ENCODE peak calls at places on chromosomes 3 and 15, in five cellular contexts. One of them, this sample, is unnamed.

GRCh38 chr3:146577662-146578061 is 27.5 kb downstream of the PLSCR5 start:
- DNase-seq in D721Med: no peak
- DNase-seq in NB4: peak
- DNase-seq in thyroid gland: no peak
- DNase-seq in adrenal gland: no peak
- DNase-seq in this sample: peak

GRCh38 chr15:92521624-92522008 is 127.9 kb downstream of the ST8SIA2 start:
- DNase-seq in D721Med: no peak
- DNase-seq in NB4: peak
- DNase-seq in thyroid gland: peak
- DNase-seq in adrenal gland: peak
- DNase-seq in this sample: peak

GRCh38 chr3:26931891-26932290 is 309.3 kb downstream of the LRRC3B start:
- DNase-seq in D721Med: no peak
- DNase-seq in NB4: no peak
- DNase-seq in thyroid gland: no peak
- DNase-seq in adrenal gland: no peak
- DNase-seq in this sample: no peak

GRCh38 chr3:115321396-115321795 is 174.3 kb upstream of the ZBTB20 start:
- DNase-seq in D721Med: no peak
- DNase-seq in NB4: no peak
- DNase-seq in thyroid gland: no peak
- DNase-seq in adrenal gland: no peak
- DNase-seq in this sample: no peak

GRCh38 chr3:127289646-127290575 is 2.1 kb upstream of the PRR20G start:
- DNase-seq in D721Med: no peak
- DNase-seq in NB4: no peak
- DNase-seq in thyroid gland: no peak
- DNase-seq in adrenal gland: no peak
- DNase-seq in this sample: no peak

GRCh38 chr3:172647823-172648222 is 63.0 kb downstream of the NCEH1 start:
- DNase-seq in D721Med: no peak
- DNase-seq in NB4: no peak
- DNase-seq in thyroid gland: peak
- DNase-seq in adrenal gland: no peak
- DNase-seq in this sample: no peak

GRCh38 chr3:21390136-21390535 is 360.9 kb downstream of the ZNF385D start:
- DNase-seq in D721Med: no peak
- DNase-seq in NB4: no peak
- DNase-seq in thyroid gland: no peak
- DNase-seq in adrenal gland: no peak
- DNase-seq in this sample: no peak

GRCh38 chr15:63908986-63909385 is 75.2 kb upstream of the HERC1 start:
- DNase-seq in D721Med: no peak
- DNase-seq in NB4: no peak
- DNase-seq in thyroid gland: no peak
- DNase-seq in adrenal gland: peak
- DNase-seq in this sample: no peak

GRCh38 chr3:42731476-42732195 is 29.0 kb upstream of the HHATL start:
- DNase-seq in D721Med: no peak
- DNase-seq in NB4: no peak
- DNase-seq in thyroid gland: no peak
- DNase-seq in adrenal gland: no peak
- DNase-seq in this sample: no peak

GRCh38 chr3:86995537-86995936 is 4.6 kb upstream of the VGLL3 start:
- DNase-seq in D721Med: no peak
- DNase-seq in NB4: no peak
- DNase-seq in thyroid gland: no peak
- DNase-seq in adrenal gland: no peak
- DNase-seq in this sample: no peak

GRCh38 chr15:49918106-49918505 is 200.9 kb downstream of the ATP8B4 start:
- DNase-seq in D721Med: no peak
- DNase-seq in NB4: no peak
- DNase-seq in thyroid gland: no peak
- DNase-seq in adrenal gland: no peak
- DNase-seq in this sample: no peak

GRCh38 chr3:63351159-63352007 is 73.3 kb downstream of the SYNPR start:
- DNase-seq in D721Med: no peak
- DNase-seq in NB4: peak
- DNase-seq in thyroid gland: no peak
- DNase-seq in adrenal gland: no peak
- DNase-seq in this sample: no peak

GRCh38 chr15:66700412-66700801 is 1.6 kb upstream of the SMAD6 start:
- DNase-seq in D721Med: no peak
- DNase-seq in NB4: peak
- DNase-seq in thyroid gland: no peak
- DNase-seq in adrenal gland: no peak
- DNase-seq in this sample: no peak

GRCh38 chr3:41200669-41201021 is 1.3 kb downstream of the CTNNB1 start:
- DNase-seq in D721Med: no peak
- DNase-seq in NB4: peak
- DNase-seq in thyroid gland: peak
- DNase-seq in adrenal gland: peak
- DNase-seq in this sample: no peak

GRCh38 chr3:138786788-138787276 is 47.9 kb downstream of the PIK3CB start:
- DNase-seq in D721Med: no peak
- DNase-seq in NB4: peak
- DNase-seq in thyroid gland: no peak
- DNase-seq in adrenal gland: no peak
- DNase-seq in this sample: no peak

GRCh38 chr3:106290304-106290997 is 421.6 kb upstream of the CBLB start:
- DNase-seq in D721Med: no peak
- DNase-seq in NB4: no peak
- DNase-seq in thyroid gland: no peak
- DNase-seq in adrenal gland: no peak
- DNase-seq in this sample: no peak

GRCh38 chr15:62606376-62607164 is 436.0 kb upstream of the TPM1 start:
- DNase-seq in D721Med: no peak
- DNase-seq in NB4: no peak
- DNase-seq in thyroid gland: no peak
- DNase-seq in adrenal gland: no peak
- DNase-seq in this sample: no peak

GRCh38 chr3:15629860-15630597 is 28.5 kb downstream of the BTD start:
- DNase-seq in D721Med: peak
- DNase-seq in NB4: peak
- DNase-seq in thyroid gland: peak
- DNase-seq in adrenal gland: peak
- DNase-seq in this sample: peak

GRCh38 chr3:9955067-9955502 is 2.9 kb upstream of the PRRT3 start:
- DNase-seq in D721Med: no peak
- DNase-seq in NB4: no peak
- DNase-seq in thyroid gland: no peak
- DNase-seq in adrenal gland: peak
- DNase-seq in this sample: no peak

GRCh38 chr3:188341501-188341900 is 187.5 kb downstream of the LPP start:
- DNase-seq in D721Med: no peak
- DNase-seq in NB4: no peak
- DNase-seq in thyroid gland: no peak
- DNase-seq in adrenal gland: no peak
- DNase-seq in this sample: no peak

GRCh38 chr3:16427309-16427965 is 86.1 kb downstream of the RFTN1 start:
- DNase-seq in D721Med: no peak
- DNase-seq in NB4: peak
- DNase-seq in thyroid gland: no peak
- DNase-seq in adrenal gland: peak
- DNase-seq in this sample: peak

GRCh38 chr15:68812596-68813548 is 7.8 kb downstream of the ANP32A start:
- DNase-seq in D721Med: no peak
- DNase-seq in NB4: no peak
- DNase-seq in thyroid gland: no peak
- DNase-seq in adrenal gland: no peak
- DNase-seq in this sample: no peak

GRCh38 chr15:41102854-41103253 is 13.2 kb downstream of the INO80 start:
- DNase-seq in D721Med: no peak
- DNase-seq in NB4: no peak
- DNase-seq in thyroid gland: no peak
- DNase-seq in adrenal gland: no peak
- DNase-seq in this sample: no peak

GRCh38 chr3:50295553-50296166 is 3.4 kb upstream of the IFRD2 start:
- DNase-seq in D721Med: no peak
- DNase-seq in NB4: no peak
- DNase-seq in thyroid gland: no peak
- DNase-seq in adrenal gland: no peak
- DNase-seq in this sample: no peak

GRCh38 chr15:92500023-92500630 is 106.4 kb downstream of the ST8SIA2 start:
- DNase-seq in D721Med: no peak
- DNase-seq in NB4: no peak
- DNase-seq in thyroid gland: no peak
- DNase-seq in adrenal gland: peak
- DNase-seq in this sample: no peak

GRCh38 chr3:139104062-139104461 is 59.4 kb upstream of the PRR23C start:
- DNase-seq in D721Med: no peak
- DNase-seq in NB4: no peak
- DNase-seq in thyroid gland: no peak
- DNase-seq in adrenal gland: no peak
- DNase-seq in this sample: no peak

GRCh38 chr3:52028572-52028971 is 27.8 kb downstream of the DUSP7 start:
- DNase-seq in D721Med: no peak
- DNase-seq in NB4: no peak
- DNase-seq in thyroid gland: no peak
- DNase-seq in adrenal gland: peak
- DNase-seq in this sample: no peak

GRCh38 chr3:107198522-107199271 is 178.5 kb upstream of the CCDC54 start:
- DNase-seq in D721Med: no peak
- DNase-seq in NB4: no peak
- DNase-seq in thyroid gland: no peak
- DNase-seq in adrenal gland: no peak
- DNase-seq in this sample: no peak

GRCh38 chr15:78111788-78112187 is 19.4 kb downstream of the SH2D7 start:
- DNase-seq in D721Med: no peak
- DNase-seq in NB4: no peak
- DNase-seq in thyroid gland: no peak
- DNase-seq in adrenal gland: no peak
- DNase-seq in this sample: no peak

GRCh38 chr3:45937206-45938042 is 5.8 kb upstream of the CXCR6 start:
- DNase-seq in D721Med: no peak
- DNase-seq in NB4: no peak
- DNase-seq in thyroid gland: no peak
- DNase-seq in adrenal gland: no peak
- DNase-seq in this sample: no peak
- TF ChIP-seq CTCF in D721Med: no peak
- TF ChIP-seq CTCF in NB4: no peak
- TF ChIP-seq CTCF in thyroid gland: no peak
- TF ChIP-seq CTCF in adrenal gland: no peak
- TF ChIP-seq CTCF in this sample: no peak

DNA sequence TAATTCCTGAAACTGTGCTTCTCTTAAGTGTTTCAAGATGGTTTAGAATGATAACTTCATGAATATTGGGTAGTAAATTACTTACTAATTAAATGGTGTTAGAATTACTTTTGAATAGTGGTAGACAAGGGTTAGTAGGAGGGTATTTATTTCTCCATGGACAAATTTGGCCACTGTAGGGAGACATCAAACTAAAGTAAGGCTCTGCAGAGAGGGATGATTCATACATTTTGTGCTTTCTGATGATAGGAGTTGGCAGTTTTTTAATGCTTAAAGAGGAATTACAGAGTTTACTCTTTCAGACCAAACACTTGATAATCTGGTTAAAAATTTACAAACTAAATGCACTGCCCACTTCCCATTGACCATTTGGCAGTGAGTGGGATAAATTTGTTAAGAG is 127.6 kb downstream of the NAALADL2 start:
- DNase-seq in D721Med: no peak
- DNase-seq in NB4: no peak
- DNase-seq in thyroid gland: no peak
- DNase-seq in adrenal gland: no peak
- DNase-seq in this sample: no peak
- TF ChIP-seq CTCF in D721Med: no peak
- TF ChIP-seq CTCF in NB4: no peak
- TF ChIP-seq CTCF in thyroid gland: no peak
- TF ChIP-seq CTCF in adrenal gland: no peak
- TF ChIP-seq CTCF in this sample: no peak

GRCh38 chr15:39054128-39054732 is 489.6 kb upstream of the RASGRP1 start:
- DNase-seq in D721Med: no peak
- DNase-seq in NB4: no peak
- DNase-seq in thyroid gland: no peak
- DNase-seq in adrenal gland: no peak
- DNase-seq in this sample: no peak
- TF ChIP-seq CTCF in D721Med: no peak
- TF ChIP-seq CTCF in NB4: no peak
- TF ChIP-seq CTCF in thyroid gland: no peak
- TF ChIP-seq CTCF in adrenal gland: no peak
- TF ChIP-seq CTCF in this sample: no peak

DNA sequence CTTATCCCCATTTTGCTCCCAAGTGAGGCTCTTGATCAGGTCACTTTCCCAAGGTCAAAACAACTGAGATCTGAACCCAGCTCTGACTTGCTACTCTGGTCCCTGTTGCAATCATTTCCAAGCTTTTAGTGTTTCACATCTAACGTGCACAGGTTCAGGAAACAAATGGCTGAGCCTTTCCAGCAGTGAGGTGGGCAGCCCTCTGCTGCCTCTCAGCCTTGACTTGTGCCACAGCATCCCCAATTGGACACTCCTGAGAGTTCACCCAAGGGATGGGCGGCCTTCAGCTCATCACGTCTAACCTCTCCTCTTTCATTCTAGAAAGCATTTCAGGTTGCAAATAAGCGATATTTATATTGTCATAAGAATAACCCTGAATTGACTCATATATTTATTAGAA is 330.1 kb upstream of the WNT5A start:
- DNase-seq in D721Med: no peak
- DNase-seq in NB4: no peak
- DNase-seq in thyroid gland: no peak
- DNase-seq in adrenal gland: no peak
- DNase-seq in this sample: no peak
- TF ChIP-seq CTCF in D721Med: no peak
- TF ChIP-seq CTCF in NB4: no peak
- TF ChIP-seq CTCF in thyroid gland: no peak
- TF ChIP-seq CTCF in adrenal gland: no peak
- TF ChIP-seq CTCF in this sample: no peak

DNA sequence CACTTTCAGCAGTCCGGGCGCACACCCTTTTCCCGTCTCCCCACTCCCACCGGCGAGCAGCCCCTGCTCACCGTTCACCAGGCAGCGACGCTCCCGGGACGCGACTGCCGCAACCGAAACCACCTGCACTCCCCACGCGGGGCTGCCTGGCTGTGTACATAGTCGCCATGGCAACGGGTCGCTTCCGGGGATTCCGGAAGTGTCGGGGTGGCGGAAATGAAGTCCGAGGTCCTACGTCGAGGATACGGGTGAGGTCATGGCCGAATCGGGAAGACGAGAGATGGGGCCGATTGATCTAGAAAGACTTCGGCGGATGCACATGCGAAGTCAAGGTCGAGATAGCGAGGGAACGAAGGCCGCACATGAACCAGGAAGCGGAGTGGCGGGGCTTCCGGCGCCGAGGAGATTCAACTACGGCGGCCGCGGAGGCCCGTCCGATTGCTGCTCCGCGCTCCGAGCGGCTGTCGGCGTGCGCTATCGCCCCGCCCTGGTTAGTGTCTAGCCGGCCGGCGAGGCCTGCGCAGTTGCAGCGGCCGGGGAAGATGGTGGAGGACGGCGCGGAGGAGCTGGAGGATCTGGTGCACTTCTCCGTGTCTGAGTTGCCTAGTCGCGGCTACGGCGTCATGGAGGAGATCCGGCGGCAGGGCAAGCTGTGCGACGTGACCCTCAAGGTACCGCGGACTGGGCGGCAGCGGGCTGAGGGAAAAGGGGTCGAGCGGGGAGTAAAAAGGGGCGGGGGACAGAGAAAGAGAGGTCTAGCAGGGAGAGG is at the start of the genes KIF9 and KLHL18:
- DNase-seq in D721Med: peak
- DNase-seq in NB4: peak
- DNase-seq in thyroid gland: peak
- DNase-seq in adrenal gland: peak
- DNase-seq in this sample: peak
- TF ChIP-seq CTCF in D721Med: no peak
- TF ChIP-seq CTCF in NB4: no peak
- TF ChIP-seq CTCF in thyroid gland: no peak
- TF ChIP-seq CTCF in adrenal gland: no peak
- TF ChIP-seq CTCF in this sample: peak

GRCh38 chr3:113495035-113495434 is 19.9 kb downstream of the SPICE1 start:
- DNase-seq in D721Med: no peak
- DNase-seq in NB4: peak
- DNase-seq in thyroid gland: peak
- DNase-seq in adrenal gland: peak
- DNase-seq in this sample: no peak
- TF ChIP-seq CTCF in D721Med: peak
- TF ChIP-seq CTCF in NB4: peak
- TF ChIP-seq CTCF in thyroid gland: no peak
- TF ChIP-seq CTCF in adrenal gland: peak
- TF ChIP-seq CTCF in this sample: no peak